ENCODE peak calls at places on chromosomes 7 and 10, in ten cellular contexts. E is tibial artery; N is naive thymus-derived CD4-positive, alpha-beta T cell; U is heart left ventricle; A is hepatocyte; J is heart right ventricle; P is fibroblast of lung; B is upper lobe of right lung; L is stomach; W is effector memory CD4-positive, alpha-beta T cell. I is an unnamed sample. For H3K9me3 and H3K27me3, the result is how much of the 10 kb centered on the place peaks cover.

GRCh38 chr10:8136745-8137144 is 82.3 kb downstream of the GATA3 start:
- DNase-seq in E (no peak), N (peak), U (no peak), A (no peak), J (no peak), P (no peak), B (no peak), L (no peak), W (no peak), I (no peak)

GRCh38 chr10:112896273-112896672 is 53.8 kb upstream of the TCF7L2 start:
- DNase-seq in E (no peak), N (no peak), U (no peak), A (peak), J (no peak), P (no peak), B (no peak), L (no peak), W (no peak), I (no peak)

GRCh38 chr7:23955145-23955544 is 245.1 kb downstream of the STK31 start:
- DNase-seq in E (no peak), N (no peak), U (no peak), A (no peak), J (no peak), P (no peak), B (no peak), L (no peak), W (no peak), I (no peak)

GRCh38 chr7:22173884-22174573 is 182.9 kb downstream of the RAPGEF5 start:
- DNase-seq in E (no peak), N (peak), U (no peak), A (no peak), J (no peak), P (no peak), B (no peak), L (no peak), W (no peak), I (no peak)

GRCh38 chr7:132455306-132455705 is 121.0 kb downstream of the PLXNA4 start:
- DNase-seq in E (no peak), N (no peak), U (no peak), A (no peak), J (no peak), P (no peak), B (no peak), L (no peak), W (no peak), I (no peak)

GRCh38 chr7:139673230-139673629 is 104.6 kb downstream of the HIPK2 start:
- DNase-seq in E (no peak), N (no peak), U (no peak), A (no peak), J (no peak), P (no peak), B (no peak), L (no peak), W (no peak), I (no peak)

GRCh38 chr10:50635286-50635685 is 11.5 kb upstream of the SGMS1 start:
- DNase-seq in E (no peak), N (no peak), U (no peak), A (no peak), J (no peak), P (peak), B (no peak), L (no peak), W (no peak), I (no peak)

GRCh38 chr7:43933902-43934560 is 7.8 kb downstream of the UBE2D4 start:
- DNase-seq in E (no peak), N (no peak), U (no peak), A (no peak), J (no peak), P (no peak), B (no peak), L (no peak), W (no peak), I (no peak)

GRCh38 chr10:130495116-130495862 is 359.1 kb downstream of the GLRX3 start:
- DNase-seq in E (peak), N (no peak), U (no peak), A (no peak), J (no peak), P (no peak), B (no peak), L (no peak), W (no peak), I (no peak)

GRCh38 chr10:71260622-71261325 is 48.4 kb downstream of the UNC5B start:
- DNase-seq in E (no peak), N (no peak), U (no peak), A (peak), J (peak), P (peak), B (peak), L (no peak), W (no peak), I (peak)

GRCh38 chr7:34452363-34452762 is 205.7 kb upstream of the NPSR1 start:
- DNase-seq in E (no peak), N (no peak), U (no peak), A (no peak), J (no peak), P (no peak), B (no peak), L (no peak), W (no peak), I (no peak)

GRCh38 chr7:34451923-34452322 is 206.1 kb upstream of the NPSR1 start:
- DNase-seq in E (no peak), N (no peak), U (no peak), A (peak), J (no peak), P (peak), B (no peak), L (no peak), W (no peak), I (no peak)

GRCh38 chr7:34449765-34450164 is 208.3 kb upstream of the NPSR1 start:
- DNase-seq in E (no peak), N (no peak), U (no peak), A (no peak), J (no peak), P (no peak), B (no peak), L (no peak), W (no peak), I (no peak)

GRCh38 chr7:34453150-34453549 is 204.9 kb upstream of the NPSR1 start:
- DNase-seq in E (no peak), N (no peak), U (no peak), A (no peak), J (no peak), P (peak), B (no peak), L (no peak), W (no peak), I (no peak)

DNA sequence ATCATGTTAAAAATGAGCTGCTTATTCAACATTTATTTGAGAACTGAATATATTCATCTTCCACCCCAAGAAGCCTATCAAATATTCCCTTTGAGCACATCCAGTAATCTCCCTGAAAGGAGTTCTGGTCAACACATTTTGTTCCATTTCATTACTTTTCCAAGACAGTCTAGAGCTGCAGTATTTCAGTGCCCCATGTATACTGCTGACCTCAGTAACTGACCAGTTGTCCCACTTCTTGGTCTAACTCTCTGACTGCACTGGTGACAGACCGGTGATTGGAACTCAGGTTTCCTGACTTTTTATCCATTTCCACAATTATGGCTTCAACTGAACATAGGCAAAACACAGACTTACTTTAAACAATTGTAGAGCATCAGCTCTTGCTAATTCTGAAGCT is 206.8 kb upstream of the NPSR1 start:
- DNase-seq in E (no peak), N (no peak), U (no peak), A (no peak), J (no peak), P (no peak), B (no peak), L (no peak), W (no peak), I (no peak)
- H3K9me3 ChIP-seq in E (under half), N (under half), U (under half), A (under half), J (under half), P (under half), B (under half), L (under half), W (under half), I (under half)

GRCh38 chr7:70829221-70830059 is 302.5 kb upstream of the GALNT17 start:
- DNase-seq in E (peak), N (peak), U (peak), A (peak), J (peak), P (peak), B (peak), L (peak), W (peak), I (peak)
- H3K4me3 ChIP-seq in E (peak), N (peak), U (peak), A (no peak), J (no peak), P (peak), B (peak), L (no peak), W (peak), I (no peak)

GRCh38 chr10:133230023-133230319 is at the start of gene UTF1:
- DNase-seq in E (no peak), N (no peak), U (no peak), A (no peak), J (no peak), P (no peak), B (no peak), L (no peak), W (no peak), I (no peak)
- H3K27me3 ChIP-seq in E (under half), N (under half), U (half or more), A (half or more), J (half or more), P (under half), B (half or more), L (half or more), W (under half), I (under half)

GRCh38 chr10:37390901-37391300 is 265.5 kb downstream of the ANKRD30A start:
- DNase-seq in E (no peak), N (no peak), U (no peak), A (no peak), J (no peak), P (no peak), B (no peak), L (no peak), W (no peak), I (no peak)
- H3K9me3 ChIP-seq in E (under half), N (under half), U (under half), A (under half), J (under half), P (under half), B (under half), L (under half), W (under half), I (under half)

DNA sequence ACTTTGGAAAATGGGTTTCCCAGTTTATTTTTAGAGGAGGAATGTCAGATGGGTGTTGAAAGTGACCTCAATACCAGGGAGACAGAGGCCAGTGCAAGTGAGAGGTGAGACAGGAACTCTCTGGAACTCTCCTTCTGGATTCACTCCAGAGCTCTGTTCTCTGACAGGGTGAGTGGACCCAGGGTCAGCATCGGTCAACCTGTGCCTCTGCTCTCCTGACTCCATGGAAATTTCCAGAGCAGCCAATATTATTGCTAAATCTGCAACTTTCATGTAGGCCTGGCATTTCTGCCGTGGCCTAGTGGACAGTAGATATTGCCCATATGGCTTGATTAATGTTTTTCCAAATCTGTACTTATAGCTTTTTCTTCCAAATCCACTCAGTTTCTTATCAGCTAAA is 20.2 kb downstream of the AKR1C4 start:
- DNase-seq in E (no peak), N (no peak), U (no peak), A (no peak), J (no peak), P (no peak), B (no peak), L (no peak), W (no peak), I (no peak)
- H3K4me3 ChIP-seq in E (no peak), N (no peak), U (no peak), A (no peak), J (no peak), P (no peak), B (no peak), L (no peak), W (no peak), I (no peak)

DNA sequence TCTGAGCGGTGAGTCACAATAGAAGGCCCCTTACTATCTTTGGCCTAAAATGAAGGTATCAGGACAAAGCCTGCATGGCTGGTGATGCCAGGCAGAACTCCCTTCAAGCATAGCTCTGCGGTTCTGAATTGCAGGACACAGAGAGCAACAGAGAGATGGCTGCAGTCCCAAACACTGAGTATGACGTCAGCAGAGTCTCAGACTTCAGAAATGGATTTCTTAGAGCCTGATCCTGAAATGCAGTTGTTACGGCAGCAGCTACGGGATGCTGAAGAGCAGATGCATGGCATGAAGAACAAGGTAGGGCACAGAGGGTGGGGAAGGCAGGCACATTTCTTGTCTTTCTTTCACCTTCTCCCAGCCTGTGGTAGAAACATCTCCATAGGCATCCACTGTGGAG is 13.5 kb downstream of the CCDC136 start:
- DNase-seq in E (no peak), N (no peak), U (no peak), A (no peak), J (no peak), P (no peak), B (no peak), L (no peak), W (no peak), I (no peak)
- H3K27me3 ChIP-seq in E (under half), N (under half), U (under half), A (under half), J (under half), P (under half), B (under half), L (under half), W (under half), I (under half)

GRCh38 chr10:3523309-3524050 is 261.5 kb downstream of the KLF6 start:
- DNase-seq in E (no peak), N (no peak), U (no peak), A (no peak), J (no peak), P (no peak), B (no peak), L (no peak), W (no peak), I (no peak)
- H3K9me3 ChIP-seq in E (under half), N (under half), U (under half), A (under half), J (under half), P (under half), B (under half), L (under half), W (under half), I (under half)

GRCh38 chr7:69882269-69882668 is 284.0 kb downstream of the AUTS2 start:
- DNase-seq in E (no peak), N (no peak), U (no peak), A (no peak), J (no peak), P (no peak), B (no peak), L (no peak), W (no peak), I (no peak)

GRCh38 chr7:69878015-69878414 is 279.7 kb downstream of the AUTS2 start:
- DNase-seq in E (no peak), N (no peak), U (no peak), A (no peak), J (no peak), P (no peak), B (no peak), L (no peak), W (no peak), I (no peak)

GRCh38 chr7:69879989-69880388 is 281.7 kb downstream of the AUTS2 start:
- DNase-seq in E (no peak), N (no peak), U (no peak), A (no peak), J (no peak), P (no peak), B (no peak), L (no peak), W (no peak), I (no peak)

GRCh38 chr7:69880848-69881247 is 282.6 kb downstream of the AUTS2 start:
- DNase-seq in E (no peak), N (no peak), U (no peak), A (no peak), J (no peak), P (no peak), B (no peak), L (no peak), W (no peak), I (no peak)

GRCh38 chr7:69883399-69883821 is 285.1 kb downstream of the AUTS2 start:
- DNase-seq in E (no peak), N (no peak), U (no peak), A (no peak), J (no peak), P (no peak), B (no peak), L (no peak), W (no peak), I (no peak)
- H3K4me3 ChIP-seq in E (no peak), N (no peak), U (no peak), A (no peak), J (no peak), P (no peak), B (no peak), L (no peak), W (no peak), I (no peak)

GRCh38 chr7:101770466-101770865 is 47.0 kb upstream of the CUX1 start:
- DNase-seq in E (no peak), N (no peak), U (no peak), A (no peak), J (no peak), P (no peak), B (no peak), L (no peak), W (no peak), I (no peak)

GRCh38 chr7:101772508-101773306 is 44.7 kb upstream of the CUX1 start:
- DNase-seq in E (no peak), N (no peak), U (no peak), A (no peak), J (no peak), P (no peak), B (no peak), L (no peak), W (no peak), I (no peak)

GRCh38 chr7:101779267-101779666 is 38.2 kb upstream of the CUX1 start:
- DNase-seq in E (no peak), N (no peak), U (no peak), A (no peak), J (no peak), P (no peak), B (no peak), L (no peak), W (no peak), I (no peak)

GRCh38 chr7:101778181-101778580 is 39.2 kb upstream of the CUX1 start:
- DNase-seq in E (no peak), N (no peak), U (no peak), A (no peak), J (no peak), P (no peak), B (no peak), L (no peak), W (no peak), I (no peak)

DNA sequence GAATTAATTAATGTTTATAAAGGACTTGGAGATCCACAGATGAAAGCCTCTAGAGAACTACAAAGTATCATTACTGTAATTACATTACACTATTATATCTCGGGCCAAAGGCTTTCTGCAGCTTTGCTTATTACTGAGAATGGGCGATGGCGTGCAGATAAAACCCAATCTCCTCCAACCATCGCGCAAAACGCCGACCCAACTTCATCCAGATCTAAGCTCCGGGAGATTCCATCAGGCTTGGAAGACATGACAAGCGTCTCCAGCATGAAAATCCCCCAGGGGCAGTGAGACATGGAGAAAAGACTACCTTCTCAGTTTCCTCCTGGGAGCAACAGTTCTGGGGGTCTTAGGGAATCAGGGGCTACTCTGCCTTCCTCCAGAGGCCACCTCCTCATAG is 42.2 kb upstream of the CUX1 start:
- DNase-seq in E (no peak), N (no peak), U (no peak), A (no peak), J (no peak), P (no peak), B (no peak), L (no peak), W (no peak), I (no peak)
- H3K27me3 ChIP-seq in E (under half), N (under half), U (under half), A (under half), J (under half), P (under half), B (under half), L (under half), W (under half), I (under half)

GRCh38 chr7:64528770-64529169 is 34.1 kb downstream of the ZNF680 start:
- DNase-seq in E (no peak), N (no peak), U (no peak), A (no peak), J (no peak), P (no peak), B (no peak), L (no peak), W (no peak), I (no peak)

DNA sequence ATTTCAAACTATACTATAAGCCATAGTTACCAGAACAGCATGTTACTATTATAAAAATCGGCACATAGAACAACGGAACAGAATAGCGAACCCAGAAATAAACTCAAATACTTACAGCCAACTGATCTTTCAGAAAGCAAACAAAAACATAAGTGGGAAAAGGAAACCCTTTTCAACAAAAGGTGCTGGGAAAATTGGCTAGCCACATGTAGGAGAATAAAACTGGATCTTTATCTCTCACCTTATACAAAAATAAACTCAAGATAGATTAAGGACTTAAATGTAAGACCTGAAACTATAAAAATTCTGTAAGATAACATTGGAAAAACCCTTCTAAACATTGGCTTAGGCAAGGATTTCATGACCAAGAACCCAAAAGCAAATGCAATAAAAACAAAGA is 29.1 kb downstream of the ZNF680 start:
- DNase-seq in E (no peak), N (no peak), U (no peak), A (no peak), J (no peak), P (no peak), B (no peak), L (no peak), W (no peak), I (no peak)
- H3K9me3 ChIP-seq in E (under half), N (half or more), U (half or more), A (under half), J (under half), P (under half), B (under half), L (under half), W (under half), I (under half)